ENCODE peak calls at places on chromosomes 5 and 9, in nine cellular contexts. B is ecto neural progenitor cell, H is KBM-7, Z is kidney glomerular epithelial cell, F is GM04503, J is A549, L is T-helper 2 cell, I is keratinocyte, O is cardiac fibroblast. A is an unnamed sample.

GRCh38 chr9:136627703-136628102 is 35.0 kb upstream of the EGFL7 start:
- DNase-seq in L (no peak), B (no peak), F (no peak), I (no peak), J (no peak), Z (no peak), H (no peak), O (no peak), A (no peak)

GRCh38 chr5:174145821-174146220 is 100.3 kb downstream of the NSG2 start:
- DNase-seq in F (no peak), J (peak), L (peak), H (no peak), Z (no peak), B (peak), I (no peak), O (peak), A (no peak)

GRCh38 chr9:91677354-91677753 is 253.7 kb upstream of the NFIL3 start:
- DNase-seq in I (no peak), L (no peak), H (no peak), O (no peak), B (no peak), Z (no peak), F (no peak), J (no peak), A (no peak)

GRCh38 chr5:38755171-38755570 is 90.6 kb upstream of the OSMR start:
- DNase-seq in L (no peak), F (peak), Z (no peak), H (no peak), B (no peak), O (peak), J (no peak), I (no peak), A (no peak)

GRCh38 chr5:72209515-72210115 is 102.3 kb downstream of the MAP1B start:
- DNase-seq in L (no peak), O (no peak), H (no peak), J (no peak), Z (no peak), F (peak), I (peak), B (no peak), A (peak)

GRCh38 chr9:88076286-88077070 is 61.8 kb downstream of the SPATA31C2 start:
- DNase-seq in H (peak), I (peak), L (peak), J (peak), F (no peak), O (peak), Z (peak), B (peak), A (peak)

GRCh38 chr5:170643591-170643990 is 139.8 kb downstream of the KCNIP1 start:
- DNase-seq in B (no peak), L (no peak), F (no peak), Z (no peak), I (no peak), O (no peak), J (no peak), H (no peak), A (no peak)

GRCh38 chr9:111736714-111737113 is 58.0 kb downstream of the SHOC1 start:
- DNase-seq in I (no peak), O (no peak), H (no peak), B (no peak), Z (no peak), J (no peak), L (no peak), F (no peak), A (no peak)

GRCh38 chr9:75890541-75891276 is at the start of gene PCSK5:
- DNase-seq in H (peak), F (no peak), Z (no peak), B (peak), L (peak), I (peak), J (peak), O (peak), A (peak)

GRCh38 chr9:35333551-35333950 is 156.4 kb upstream of the RUSC2 start:
- DNase-seq in I (no peak), L (no peak), O (peak), J (no peak), F (peak), H (no peak), Z (no peak), B (no peak), A (no peak)

GRCh38 chr5:59317023-59317771 is 576.3 kb downstream of the PDE4D start:
- DNase-seq in O (peak), Z (no peak), F (no peak), L (no peak), B (peak), J (no peak), H (peak), I (no peak), A (peak)

GRCh38 chr5:109983135-109983534 is 293.4 kb downstream of the MAN2A1 start:
- DNase-seq in Z (no peak), F (no peak), B (no peak), O (peak), H (no peak), J (no peak), I (no peak), L (no peak), A (no peak)

GRCh38 chr9:116576386-116576785 is 110.7 kb upstream of the TRIM32 start:
- DNase-seq in J (no peak), L (no peak), Z (no peak), F (no peak), O (peak), H (no peak), B (no peak), I (no peak), A (no peak)

GRCh38 chr5:146541956-146542849 is 26.2 kb upstream of the GPR151 start:
- DNase-seq in J (peak), I (no peak), F (no peak), H (peak), O (peak), L (peak), B (peak), Z (peak), A (peak)

GRCh38 chr5:134084166-134084565 is 30.3 kb upstream of the TCF7 start:
- DNase-seq in H (no peak), L (no peak), O (no peak), Z (no peak), I (no peak), F (no peak), B (no peak), J (no peak), A (no peak)

GRCh38 chr5:139700711-139701693 is 52.9 kb downstream of the CXXC5 start:
- DNase-seq in Z (no peak), O (no peak), L (no peak), F (no peak), J (no peak), H (peak), B (peak), I (no peak), A (no peak)

A was measured in lung microvascular endothelial cell.